ENCODE peak calls at places on chromosomes 3 and 15, in eight cellular contexts. C is AML-193; F is GM12891; M is substantia nigra; X is MM.1S; G is Caco-2; L is stimulated activated naive CD4-positive, alpha-beta T cell; N is HEK293T. R is an unnamed sample.

GRCh38 chr3:194867270-194867983 is 181.7 kb downstream of the FAM43A start:
- DNase-seq in N (no peak), C (no peak), F (no peak), X (no peak), G (peak), L (no peak), M (no peak), R (no peak)

GRCh38 chr15:50687302-50687902 is 805 bp upstream of the TRPM7 start:
- DNase-seq in M (no peak), N (no peak), G (no peak), L (no peak), X (no peak), F (no peak), C (peak), R (no peak)

GRCh38 chr15:39685367-39685766 is 97.3 kb downstream of the FSIP1 start:
- DNase-seq in N (no peak), G (no peak), C (no peak), M (no peak), F (no peak), X (no peak), L (no peak), R (no peak)

GRCh38 chr3:85270488-85270887 is 311.7 kb downstream of the CADM2 start:
- DNase-seq in C (no peak), M (no peak), L (no peak), G (no peak), N (no peak), X (no peak), F (no peak), R (no peak)

GRCh38 chr15:55197362-55197705 is 593 bp upstream of the RSL24D1 start:
- DNase-seq in L (no peak), M (no peak), X (peak), C (no peak), N (no peak), G (no peak), F (no peak), R (no peak)

GRCh38 chr3:133268772-133269171 is 131.1 kb upstream of the BFSP2 start:
- DNase-seq in X (no peak), C (no peak), F (no peak), L (no peak), N (no peak), G (no peak), M (no peak), R (no peak)

GRCh38 chr15:70863450-70864218 is 9.7 kb upstream of the LARP6 start:
- DNase-seq in F (no peak), L (no peak), G (no peak), M (peak), X (no peak), C (no peak), N (no peak), R (peak)

GRCh38 chr3:16290007-16290826 is 25.2 kb downstream of the OXNAD1 start:
- DNase-seq in G (no peak), N (peak), F (no peak), X (peak), C (peak), M (no peak), L (peak), R (peak)

GRCh38 chr3:178097576-178097975 is 438.7 kb upstream of the KCNMB2 start:
- DNase-seq in L (no peak), F (no peak), N (no peak), M (no peak), G (no peak), X (no peak), C (peak), R (no peak)

GRCh38 chr15:39591141-39591895 is 10.4 kb downstream of the THBS1 start:
- DNase-seq in X (no peak), L (no peak), N (no peak), G (no peak), M (no peak), C (no peak), F (no peak), R (no peak)

GRCh38 chr3:8745619-8746370 is 12.2 kb downstream of the CAV3 start:
- DNase-seq in G (peak), L (no peak), C (no peak), M (no peak), X (no peak), N (no peak), F (no peak), R (no peak)